ENCODE peak calls at places on chromosome 3, in six cellular contexts. F is heart left ventricle, G is brain microvascular endothelial cell, S is left lung, J is GM06990, K is tibial artery. L is an unnamed sample.

GRCh38 chr3:49377483-49377882 is 19.3 kb upstream of the GPX1 start:
- DNase-seq in F (no peak), J (peak), K (no peak), G (peak), S (no peak), L (no peak)

GRCh38 chr3:158801200-158801599 is 654 bp upstream of the MFSD1 start:
- DNase-seq in S (no peak), J (no peak), K (no peak), F (no peak), G (no peak), L (no peak)

GRCh38 chr3:38003371-38003816 is 12.8 kb downstream of the VILL start:
- DNase-seq in K (no peak), J (peak), S (peak), G (peak), F (peak), L (peak)

GRCh38 chr3:61718565-61718964 is 157.2 kb downstream of the PTPRG start:
- DNase-seq in F (no peak), S (no peak), G (no peak), J (no peak), K (no peak), L (no peak)

GRCh38 chr3:4083225-4084015 is 219.7 kb upstream of the SETMAR start:
- DNase-seq in K (no peak), J (no peak), F (no peak), G (no peak), S (no peak), L (no peak)

GRCh38 chr3:56904526-56905245 is 102.9 kb upstream of the ARHGEF3 start:
- DNase-seq in S (no peak), K (no peak), J (no peak), F (no peak), G (no peak), L (no peak)

GRCh38 chr3:27758083-27758482 is 36.0 kb upstream of the EOMES start:
- DNase-seq in F (no peak), J (no peak), S (no peak), K (no peak), G (peak), L (peak)

GRCh38 chr3:150868282-150868681 is 37.0 kb downstream of the MINDY4B start:
- DNase-seq in J (no peak), K (no peak), G (no peak), F (no peak), S (peak), L (no peak)

GRCh38 chr3:67361770-67362169 is 292.6 kb downstream of the SUCLG2 start:
- DNase-seq in F (no peak), G (no peak), J (no peak), K (no peak), S (no peak), L (no peak)

GRCh38 chr3:111928613-111929012 is 50.2 kb upstream of the ABHD10 start:
- DNase-seq in S (no peak), G (no peak), K (no peak), J (no peak), F (no peak), L (no peak)

GRCh38 chr3:121999931-122000330 is 22.1 kb downstream of the ILDR1 start:
- DNase-seq in G (no peak), F (no peak), J (no peak), K (no peak), S (no peak), L (no peak)

GRCh38 chr3:128011140-128011539 is 41.1 kb upstream of the SEC61A1 start:
- DNase-seq in S (peak), K (no peak), J (no peak), F (no peak), G (peak), L (no peak)

GRCh38 chr3:94020293-94020692 is 8.1 kb downstream of the STX19 start:
- DNase-seq in J (no peak), K (no peak), S (no peak), G (no peak), F (no peak), L (no peak)

GRCh38 chr3:196979545-196979944 is 10.9 kb upstream of the PIGZ start:
- DNase-seq in F (no peak), K (no peak), J (no peak), G (no peak), S (no peak), L (peak)

GRCh38 chr3:66411436-66411835 is 89.4 kb downstream of the LRIG1 start:
- DNase-seq in K (no peak), G (no peak), J (no peak), F (no peak), S (no peak), L (no peak)

GRCh38 chr3:60301142-60301541 is 950.1 kb downstream of the FHIT start:
- DNase-seq in F (no peak), S (no peak), J (no peak), K (no peak), G (peak), L (peak)

GRCh38 chr3:159667261-159667660 is 321.4 kb upstream of the IL12A start:
- DNase-seq in S (no peak), G (no peak), J (no peak), F (no peak), K (no peak), L (peak)

GRCh38 chr3:108477511-108478147 is 32.8 kb downstream of the MYH15 start:
- DNase-seq in J (no peak), F (peak), S (peak), G (peak), K (no peak), L (peak)

GRCh38 chr3:113912551-113913246 is 35.1 kb upstream of the ZDHHC23 start:
- DNase-seq in F (no peak), S (no peak), G (peak), J (peak), K (no peak), L (peak)

GRCh38 chr3:25427155-25428002 is 684 bp upstream of the RARB start:
- DNase-seq in S (no peak), G (peak), K (no peak), F (no peak), J (no peak), L (peak)

GRCh38 chr3:186929676-186930075 is 650 bp upstream of the ST6GAL1 start:
- DNase-seq in K (no peak), F (no peak), G (no peak), J (no peak), S (no peak), L (no peak)

GRCh38 chr3:12393894-12394293 is 90.4 kb upstream of the TSEN2 start:
- DNase-seq in S (no peak), K (no peak), J (no peak), F (no peak), G (no peak), L (peak)

GRCh38 chr3:172580680-172581079 is 57.5 kb upstream of the TNFSF10 start:
- DNase-seq in S (no peak), F (no peak), K (no peak), G (no peak), J (peak), L (no peak)

GRCh38 chr3:136639069-136639468 is 113.1 kb downstream of the STAG1 start:
- DNase-seq in F (no peak), G (no peak), K (no peak), J (no peak), S (no peak), L (no peak)

GRCh38 chr3:113441051-113441770 is at the start of gene CFAP44:
- DNase-seq in J (peak), G (peak), S (peak), K (peak), F (peak), L (peak)

GRCh38 chr3:98777286-98777685 is 14.1 kb downstream of the ST3GAL6 start:
- DNase-seq in F (no peak), G (no peak), S (no peak), J (no peak), K (no peak), L (no peak)

GRCh38 chr3:22729981-22730380 is 473.1 kb upstream of the UBE2E2 start:
- DNase-seq in F (no peak), J (no peak), G (peak), S (no peak), K (no peak), L (no peak)

GRCh38 chr3:145188079-145188785 is 972.8 kb downstream of the PLOD2 start:
- DNase-seq in G (no peak), F (no peak), S (no peak), K (no peak), J (no peak), L (no peak)

GRCh38 chr3:69359339-69359893 is 26.5 kb downstream of the FRMD4B start:
- DNase-seq in F (peak), K (no peak), J (no peak), S (no peak), G (no peak), L (no peak)

GRCh38 chr3:160400631-160401150 is 1.2 kb downstream of the SMC4 start:
- DNase-seq in K (peak), J (peak), G (no peak), S (peak), F (peak), L (peak)

GRCh38 chr3:93969443-93969842 is 4.3 kb downstream of the PROS1 start:
- DNase-seq in F (no peak), J (no peak), S (no peak), G (peak), K (no peak), L (peak)

GRCh38 chr3:122890077-122890484 is 95.2 kb downstream of the SLC49A4 start:
- DNase-seq in J (peak), F (peak), K (peak), G (peak), S (peak), L (peak)

GRCh38 chr3:52227117-52227516 is 1.7 kb upstream of the TLR9 start:
- DNase-seq in G (no peak), J (no peak), K (no peak), S (no peak), F (no peak), L (no peak)
- H3K4me3 ChIP-seq in G (no peak), J (no peak), K (no peak), S (no peak), F (no peak), L (no peak)

GRCh38 chr3:157442729-157443128 is 6.1 kb downstream of the PTX3 start:
- DNase-seq in J (no peak), S (no peak), K (no peak), F (no peak), G (peak), L (peak)
- H3K4me3 ChIP-seq in J (no peak), S (no peak), K (no peak), F (no peak), G (no peak), L (peak)

GRCh38 chr3:10601131-10601856 is 95.9 kb upstream of the ATP2B2 start:
- DNase-seq in K (no peak), F (no peak), G (no peak), S (no peak), J (no peak), L (no peak)

GRCh38 chr3:10601857-10602230 is 96.5 kb upstream of the ATP2B2 start:
- DNase-seq in J (no peak), K (no peak), S (no peak), G (no peak), F (no peak), L (no peak)

GRCh38 chr3:10599444-10599843 is 94.1 kb upstream of the ATP2B2 start:
- DNase-seq in J (no peak), G (no peak), F (no peak), K (no peak), S (no peak), L (no peak)

GRCh38 chr3:10600159-10601125 is 95.1 kb upstream of the ATP2B2 start:
- DNase-seq in S (no peak), F (no peak), K (no peak), J (no peak), G (no peak), L (no peak)

DNA sequence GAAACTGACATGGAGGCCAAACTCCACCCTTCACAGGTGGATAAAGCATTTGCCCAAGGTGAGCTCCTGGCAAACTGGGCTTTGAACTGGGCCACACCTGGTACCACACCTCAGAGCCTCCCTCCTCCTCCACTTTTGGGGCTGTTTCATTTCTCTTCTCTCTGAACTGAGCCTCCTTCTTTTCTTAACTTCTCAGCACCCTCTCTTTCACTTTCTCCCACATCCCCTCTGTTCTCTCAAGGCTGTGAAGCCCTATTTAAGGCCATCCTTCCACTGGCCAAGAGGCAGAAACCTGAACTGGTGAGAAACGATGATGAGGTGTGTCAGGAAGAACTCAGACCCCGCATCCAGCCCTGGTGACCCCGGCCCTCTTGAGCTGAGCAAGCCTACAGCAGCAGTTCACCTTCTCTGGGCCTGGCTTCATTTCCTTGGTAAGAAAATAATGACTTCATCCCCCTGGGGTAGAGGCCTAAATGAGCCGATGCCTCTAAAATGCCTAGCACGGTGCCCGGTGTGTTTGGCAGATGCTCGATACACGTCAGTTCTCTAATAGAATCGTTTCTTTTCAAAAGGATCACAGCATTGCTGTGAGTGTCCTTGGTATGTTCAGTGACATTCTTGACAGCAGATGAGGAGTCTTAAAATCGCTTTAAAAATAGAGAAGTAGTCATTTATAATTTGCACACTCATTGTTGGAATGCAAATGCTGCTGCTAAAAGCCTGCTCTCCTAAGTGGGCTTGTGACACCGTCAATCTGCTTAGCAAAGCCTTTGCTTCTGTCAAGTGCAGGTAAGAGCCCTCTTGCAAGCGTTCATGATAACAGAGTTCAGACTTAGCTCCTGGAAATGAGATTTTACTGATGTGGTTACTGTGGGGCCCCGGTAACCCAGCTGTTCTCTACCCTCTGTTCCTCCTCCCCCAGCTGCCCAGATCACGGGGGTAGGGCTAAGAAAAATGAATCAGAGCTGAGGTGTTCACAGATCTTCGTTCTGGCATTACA is 97.7 kb upstream of the ATP2B2 start:
- DNase-seq in K (no peak), S (no peak), G (no peak), F (no peak), J (peak), L (no peak)
- H3K4me3 ChIP-seq in K (no peak), S (no peak), G (no peak), F (no peak), J (no peak), L (no peak)

DNA sequence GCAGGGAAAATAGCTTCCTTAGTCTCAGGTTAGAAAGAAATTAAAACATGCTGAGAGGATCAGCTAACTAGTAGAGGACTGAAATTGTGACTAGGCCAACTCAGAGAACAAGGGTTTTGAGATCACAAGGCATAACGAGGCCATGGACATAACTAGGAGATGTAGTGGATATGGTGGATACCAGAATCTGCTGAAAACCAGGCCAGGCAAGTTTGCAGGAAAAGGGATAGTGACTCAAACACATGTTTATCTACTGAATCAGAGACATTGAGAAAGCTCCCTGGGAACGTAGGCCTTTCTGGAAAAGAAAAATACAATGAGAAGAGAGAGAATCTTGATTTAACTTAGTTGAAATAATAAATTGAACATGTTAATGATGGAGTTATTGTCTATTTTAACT is 326.5 kb upstream of the GBE1 start:
- DNase-seq in G (peak), J (no peak), K (no peak), S (no peak), F (no peak), L (peak)
- H3K4me3 ChIP-seq in G (no peak), J (no peak), K (no peak), S (no peak), F (no peak), L (no peak)

GRCh38 chr3:63912768-63913588 is 795 bp upstream of the SCAANT1 start:
- DNase-seq in S (peak), J (no peak), K (peak), F (peak), G (peak), L (peak)

GRCh38 chr3:63910873-63911272 is 1.3 kb downstream of the SCAANT1 start:
- DNase-seq in F (no peak), S (no peak), J (no peak), G (no peak), K (no peak), L (no peak)

GRCh38 chr3:63911901-63912767 is at the start of gene SCAANT1:
- DNase-seq in F (peak), S (peak), K (peak), J (peak), G (peak), L (peak)

GRCh38 chr3:63911395-63911900 is 735 bp downstream of the SCAANT1 start:
- DNase-seq in K (no peak), J (no peak), F (no peak), G (no peak), S (no peak), L (no peak)

DNA sequence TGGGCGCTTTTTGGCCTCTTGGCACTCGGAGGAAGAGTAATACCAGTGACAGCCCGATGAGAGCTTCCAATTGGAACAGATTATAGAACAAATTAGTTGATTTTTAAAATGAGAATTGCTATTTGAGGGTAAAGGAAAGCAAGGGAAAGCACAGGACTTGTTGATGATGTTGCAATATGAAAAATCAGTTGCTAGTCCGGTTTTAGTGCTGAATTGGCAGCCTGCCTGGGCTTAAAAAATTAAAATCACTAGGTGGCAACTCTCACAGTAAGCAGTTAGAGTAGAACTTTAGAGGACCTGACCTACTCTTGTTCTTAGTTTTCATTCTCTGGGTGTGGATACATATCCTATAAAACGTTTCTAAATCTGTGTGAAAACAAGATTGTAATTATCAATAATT is 2.1 kb upstream of the SCAANT1 start:
- DNase-seq in S (no peak), K (no peak), J (no peak), F (no peak), G (no peak), L (no peak)
- H3K4me3 ChIP-seq in S (no peak), K (no peak), J (no peak), F (no peak), G (no peak), L (no peak)

GRCh38 chr3:134056464-134056891 is 26.8 kb upstream of the SLCO2A1 start:
- DNase-seq in F (no peak), J (no peak), K (no peak), G (peak), S (no peak), L (no peak)

GRCh38 chr3:134057006-134057832 is 27.5 kb upstream of the SLCO2A1 start:
- DNase-seq in G (no peak), J (no peak), K (peak), F (no peak), S (no peak), L (peak)

GRCh38 chr3:134054231-134054630 is 24.5 kb upstream of the SLCO2A1 start:
- DNase-seq in K (peak), J (no peak), S (no peak), G (no peak), F (no peak), L (no peak)

GRCh38 chr3:134054881-134055280 is 25.2 kb upstream of the SLCO2A1 start:
- DNase-seq in K (no peak), F (no peak), J (no peak), G (no peak), S (no peak), L (no peak)

DNA sequence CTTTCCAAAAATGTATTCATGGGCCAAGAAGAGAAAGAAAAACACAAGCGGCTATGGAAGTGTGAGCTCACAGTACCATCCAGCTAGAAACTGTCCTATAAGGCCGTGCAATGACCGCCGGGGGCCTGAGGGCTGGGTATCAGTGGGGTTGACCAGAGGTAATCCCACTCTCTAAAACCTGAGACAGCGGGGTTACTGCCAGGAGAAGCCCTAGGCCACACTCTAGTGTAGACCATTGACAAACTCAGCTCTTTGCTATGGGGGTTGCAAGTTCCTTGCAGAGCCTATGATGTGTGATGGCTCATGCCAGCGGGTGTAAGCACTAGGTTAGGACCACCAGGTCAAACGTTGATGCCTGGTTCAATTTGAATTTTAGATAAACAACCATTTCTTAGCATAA is 25.9 kb upstream of the SLCO2A1 start:
- DNase-seq in S (no peak), J (no peak), F (no peak), K (no peak), G (no peak), L (no peak)
- H3K4me3 ChIP-seq in S (no peak), J (no peak), F (no peak), K (no peak), G (no peak), L (no peak)

GRCh38 chr3:137768361-137769320 is 4.5 kb downstream of the SOX14 start:
- DNase-seq in S (no peak), G (no peak), F (no peak), J (no peak), K (no peak), L (no peak)
- H3K4me3 ChIP-seq in S (no peak), G (peak), F (peak), J (no peak), K (peak), L (peak)

GRCh38 chr3:33660035-33660434 is 58.0 kb downstream of the CLASP2 start:
- DNase-seq in G (no peak), J (no peak), F (no peak), K (no peak), S (no peak), L (no peak)
- H3K4me3 ChIP-seq in G (no peak), J (no peak), F (no peak), K (peak), S (no peak), L (peak)

GRCh38 chr3:29282431-29283296 is 1.8 kb downstream of the RBMS3 start:
- DNase-seq in J (no peak), K (no peak), G (peak), F (no peak), S (no peak), L (peak)
- H3K4me3 ChIP-seq in J (peak), K (peak), G (peak), F (peak), S (peak), L (peak)

GRCh38 chr3:177321819-177322218 is 124.5 kb upstream of the TBL1XR1 start:
- DNase-seq in S (no peak), K (no peak), J (no peak), G (no peak), F (no peak), L (no peak)
- H3K4me3 ChIP-seq in S (no peak), K (no peak), J (no peak), G (no peak), F (no peak), L (no peak)